ENCODE peak calls at places on chromosome 10, in six cellular contexts. One of them, this sample, is unnamed.

GRCh38 chr10:43196131-43196980 is 58.1 kb downstream of the CSGALNACT2 start:
- DNase-seq in GM12865: no peak
- DNase-seq in brain microvascular endothelial cell: no peak
- DNase-seq in HCT116: no peak
- DNase-seq in neural progenitor cell: no peak
- DNase-seq in fibroblast of mammary gland: no peak
- DNase-seq in this sample: no peak

GRCh38 chr10:102068216-102068615 is 3.1 kb downstream of the HPS6 start:
- DNase-seq in HCT116: no peak
- DNase-seq in neural progenitor cell: no peak
- DNase-seq in brain microvascular endothelial cell: no peak
- DNase-seq in fibroblast of mammary gland: peak; percentile 32
- DNase-seq in GM12865: no peak
- DNase-seq in this sample: no peak

GRCh38 chr10:103416436-103417147 is 20.2 kb downstream of the PDCD11 start:
- DNase-seq in brain microvascular endothelial cell: peak; percentile 60
- DNase-seq in fibroblast of mammary gland: peak; percentile 73
- DNase-seq in HCT116: peak; percentile 58
- DNase-seq in neural progenitor cell: peak; percentile 59
- DNase-seq in GM12865: peak; percentile 80
- DNase-seq in this sample: peak; percentile 43

GRCh38 chr10:127293640-127294039 is 97.2 kb upstream of the INSYN2A start:
- DNase-seq in brain microvascular endothelial cell: no peak
- DNase-seq in neural progenitor cell: no peak
- DNase-seq in GM12865: no peak
- DNase-seq in HCT116: no peak
- DNase-seq in fibroblast of mammary gland: no peak
- DNase-seq in this sample: no peak

GRCh38 chr10:63466168-63466935 is 575 bp upstream of the JMJD1C start:
- DNase-seq in GM12865: peak; percentile 57
- DNase-seq in neural progenitor cell: peak; percentile 79
- DNase-seq in fibroblast of mammary gland: peak; percentile 63
- DNase-seq in brain microvascular endothelial cell: peak; percentile 53
- DNase-seq in HCT116: peak; percentile 45
- DNase-seq in this sample: no peak

GRCh38 chr10:33006342-33006887 is 48.4 kb upstream of the ITGB1 start:
- DNase-seq in neural progenitor cell: no peak
- DNase-seq in HCT116: no peak
- DNase-seq in brain microvascular endothelial cell: no peak
- DNase-seq in GM12865: no peak
- DNase-seq in fibroblast of mammary gland: no peak
- DNase-seq in this sample: no peak

GRCh38 chr10:33196710-33197406 is 137.6 kb downstream of the NRP1 start:
- DNase-seq in fibroblast of mammary gland: no peak
- DNase-seq in HCT116: no peak
- DNase-seq in brain microvascular endothelial cell: no peak
- DNase-seq in neural progenitor cell: no peak
- DNase-seq in GM12865: no peak
- DNase-seq in this sample: no peak

GRCh38 chr10:110843031-110843430 is 28.7 kb upstream of the PDCD4 start:
- DNase-seq in GM12865: peak; percentile 98
- DNase-seq in HCT116: no peak
- DNase-seq in brain microvascular endothelial cell: no peak
- DNase-seq in neural progenitor cell: no peak
- DNase-seq in fibroblast of mammary gland: no peak
- DNase-seq in this sample: peak; percentile 95

GRCh38 chr10:92789826-92790225 is 58.5 kb upstream of the EXOC6 start:
- DNase-seq in GM12865: no peak
- DNase-seq in brain microvascular endothelial cell: no peak
- DNase-seq in fibroblast of mammary gland: no peak
- DNase-seq in neural progenitor cell: peak; percentile 65
- DNase-seq in HCT116: no peak
- DNase-seq in this sample: no peak

GRCh38 chr10:90800232-90800796 is 57.5 kb downstream of the HTR7 start:
- DNase-seq in brain microvascular endothelial cell: no peak
- DNase-seq in HCT116: no peak
- DNase-seq in GM12865: no peak
- DNase-seq in neural progenitor cell: no peak
- DNase-seq in fibroblast of mammary gland: no peak
- DNase-seq in this sample: no peak

DNA sequence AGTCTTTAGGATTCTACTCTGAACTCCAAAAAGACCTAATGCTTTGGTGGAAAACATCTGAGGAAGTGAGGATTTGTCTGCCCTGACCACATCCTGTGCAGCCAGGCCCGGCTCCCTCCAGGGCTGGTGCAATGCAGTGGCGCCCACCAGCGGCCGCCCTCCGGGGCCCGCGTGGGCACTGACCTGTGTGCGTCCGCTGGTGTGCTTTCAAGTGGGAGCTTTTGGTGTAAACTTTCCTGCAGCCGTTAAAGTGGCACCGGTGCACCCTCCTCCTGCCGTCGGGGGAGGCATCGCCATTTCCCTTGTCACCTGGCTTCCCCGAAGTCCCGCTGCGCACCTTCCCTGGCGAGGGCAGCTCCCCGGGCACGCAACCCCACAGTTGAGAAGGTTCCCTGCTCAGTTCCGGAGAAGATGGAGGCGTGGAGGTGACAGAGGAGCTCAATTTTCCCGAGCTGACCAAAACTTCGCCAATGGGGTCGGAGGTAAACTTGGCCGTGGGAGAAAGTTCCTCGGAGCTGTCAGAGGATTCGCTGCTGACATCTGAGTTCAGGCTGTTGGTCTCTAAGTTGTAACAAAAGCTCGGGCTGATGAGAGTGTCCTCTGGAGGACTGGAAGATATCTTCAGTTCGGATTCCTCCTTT is 3.4 kb downstream of the KLF6 start:
- DNase-seq in HCT116: no peak
- DNase-seq in GM12865: peak; percentile 70
- DNase-seq in neural progenitor cell: no peak
- DNase-seq in brain microvascular endothelial cell: peak; percentile 41
- DNase-seq in fibroblast of mammary gland: peak; percentile 52
- DNase-seq in this sample: no peak
- TF ChIP-seq CTCF in HCT116: no peak
- TF ChIP-seq CTCF in GM12865: peak; percentile 76
- TF ChIP-seq CTCF in neural progenitor cell: no peak
- TF ChIP-seq CTCF in brain microvascular endothelial cell: peak; percentile 72
- TF ChIP-seq CTCF in fibroblast of mammary gland: peak; percentile 35
- TF ChIP-seq CTCF in this sample: peak; percentile 88

GRCh38 chr10:117163061-117163953 is 25.2 kb upstream of the VAX1 start:
- DNase-seq in fibroblast of mammary gland: no peak
- DNase-seq in neural progenitor cell: peak; percentile 89
- DNase-seq in brain microvascular endothelial cell: no peak
- DNase-seq in GM12865: no peak
- DNase-seq in HCT116: no peak
- DNase-seq in this sample: no peak
- H3K4me3 ChIP-seq in fibroblast of mammary gland: no peak overlapping the region
- H3K4me3 ChIP-seq in neural progenitor cell: peak overlapping the region; percentile 60
- H3K4me3 ChIP-seq in brain microvascular endothelial cell: no peak overlapping the region
- H3K4me3 ChIP-seq in GM12865: no peak overlapping the region
- H3K4me3 ChIP-seq in HCT116: no peak overlapping the region
- H3K4me3 ChIP-seq in this sample: no peak overlapping the region

GRCh38 chr10:79386637-79387465 is 39.6 kb downstream of the PPIF start:
- DNase-seq in HCT116: no peak
- DNase-seq in GM12865: no peak
- DNase-seq in neural progenitor cell: no peak
- DNase-seq in fibroblast of mammary gland: peak; percentile 35
- DNase-seq in brain microvascular endothelial cell: no peak
- DNase-seq in this sample: no peak

GRCh38 chr10:79384773-79385391 is 37.6 kb downstream of the PPIF start:
- DNase-seq in fibroblast of mammary gland: no peak
- DNase-seq in GM12865: no peak
- DNase-seq in brain microvascular endothelial cell: no peak
- DNase-seq in neural progenitor cell: no peak
- DNase-seq in HCT116: no peak
- DNase-seq in this sample: no peak

GRCh38 chr10:79385392-79385795 is 38.1 kb downstream of the PPIF start:
- DNase-seq in neural progenitor cell: no peak
- DNase-seq in fibroblast of mammary gland: no peak
- DNase-seq in HCT116: no peak
- DNase-seq in brain microvascular endothelial cell: no peak
- DNase-seq in GM12865: no peak
- DNase-seq in this sample: no peak

GRCh38 chr10:79387466-79387973 is 40.3 kb downstream of the PPIF start:
- DNase-seq in fibroblast of mammary gland: no peak
- DNase-seq in neural progenitor cell: no peak
- DNase-seq in HCT116: no peak
- DNase-seq in GM12865: no peak
- DNase-seq in brain microvascular endothelial cell: no peak
- DNase-seq in this sample: no peak

GRCh38 chr10:79385804-79386531 is 38.7 kb downstream of the PPIF start:
- DNase-seq in brain microvascular endothelial cell: no peak
- DNase-seq in neural progenitor cell: peak; percentile 49
- DNase-seq in GM12865: no peak
- DNase-seq in fibroblast of mammary gland: no peak
- DNase-seq in HCT116: no peak
- DNase-seq in this sample: no peak
- TF ChIP-seq CTCF in brain microvascular endothelial cell: peak; percentile 21
- TF ChIP-seq CTCF in neural progenitor cell: peak; percentile 43
- TF ChIP-seq CTCF in GM12865: no peak
- TF ChIP-seq CTCF in fibroblast of mammary gland: no peak
- TF ChIP-seq CTCF in HCT116: no peak
- TF ChIP-seq CTCF in this sample: no peak

GRCh38 chr10:132788180-132788830 is 2.4 kb upstream of the NKX6-2 start:
- DNase-seq in HCT116: no peak
- DNase-seq in brain microvascular endothelial cell: no peak
- DNase-seq in fibroblast of mammary gland: peak; percentile 21
- DNase-seq in neural progenitor cell: peak; percentile 73
- DNase-seq in GM12865: no peak
- DNase-seq in this sample: no peak
- H3K4me3 ChIP-seq in HCT116: no peak overlapping the region
- H3K4me3 ChIP-seq in brain microvascular endothelial cell: no peak overlapping the region
- H3K4me3 ChIP-seq in fibroblast of mammary gland: no peak overlapping the region
- H3K4me3 ChIP-seq in neural progenitor cell: peak overlapping the region; percentile 32
- H3K4me3 ChIP-seq in GM12865: no peak overlapping the region
- H3K4me3 ChIP-seq in this sample: no peak overlapping the region

GRCh38 chr10:44651834-44652233 is 259.3 kb upstream of the TMEM72 start:
- DNase-seq in GM12865: no peak
- DNase-seq in neural progenitor cell: no peak
- DNase-seq in fibroblast of mammary gland: peak; percentile 83
- DNase-seq in brain microvascular endothelial cell: no peak
- DNase-seq in HCT116: no peak
- DNase-seq in this sample: no peak
- TF ChIP-seq CTCF in GM12865: no peak
- TF ChIP-seq CTCF in neural progenitor cell: no peak
- TF ChIP-seq CTCF in fibroblast of mammary gland: peak; percentile 25
- TF ChIP-seq CTCF in brain microvascular endothelial cell: no peak
- TF ChIP-seq CTCF in HCT116: no peak
- TF ChIP-seq CTCF in this sample: no peak

GRCh38 chr10:70889291-70889690 is 926 bp upstream of the PCBD1 start:
- DNase-seq in brain microvascular endothelial cell: no peak
- DNase-seq in neural progenitor cell: no peak
- DNase-seq in GM12865: no peak
- DNase-seq in HCT116: no peak
- DNase-seq in fibroblast of mammary gland: no peak
- DNase-seq in this sample: no peak
- H3K4me3 ChIP-seq in brain microvascular endothelial cell: no peak overlapping the region
- H3K4me3 ChIP-seq in neural progenitor cell: peak overlapping the region; percentile 58
- H3K4me3 ChIP-seq in GM12865: no peak overlapping the region
- H3K4me3 ChIP-seq in HCT116: peak overlapping the region; percentile 78
- H3K4me3 ChIP-seq in fibroblast of mammary gland: no peak overlapping the region
- H3K4me3 ChIP-seq in this sample: no peak overlapping the region

GRCh38 chr10:12179616-12180015 is 16.1 kb downstream of the NUDT5 start:
- DNase-seq in GM12865: no peak
- DNase-seq in fibroblast of mammary gland: no peak
- DNase-seq in neural progenitor cell: no peak
- DNase-seq in HCT116: no peak
- DNase-seq in brain microvascular endothelial cell: no peak
- DNase-seq in this sample: no peak
- TF ChIP-seq CTCF in GM12865: no peak
- TF ChIP-seq CTCF in fibroblast of mammary gland: no peak
- TF ChIP-seq CTCF in neural progenitor cell: no peak
- TF ChIP-seq CTCF in HCT116: no peak
- TF ChIP-seq CTCF in brain microvascular endothelial cell: no peak
- TF ChIP-seq CTCF in this sample: no peak

GRCh38 chr10:75291800-75292199 is 56.0 kb upstream of the COMTD1 start:
- DNase-seq in HCT116: no peak
- DNase-seq in GM12865: no peak
- DNase-seq in brain microvascular endothelial cell: no peak
- DNase-seq in fibroblast of mammary gland: no peak
- DNase-seq in neural progenitor cell: no peak
- DNase-seq in this sample: no peak

GRCh38 chr10:75288140-75288711 is 52.5 kb upstream of the COMTD1 start:
- DNase-seq in HCT116: no peak
- DNase-seq in neural progenitor cell: no peak
- DNase-seq in fibroblast of mammary gland: no peak
- DNase-seq in GM12865: no peak
- DNase-seq in brain microvascular endothelial cell: no peak
- DNase-seq in this sample: no peak

GRCh38 chr10:75284097-75284485 is 48.3 kb upstream of the COMTD1 start:
- DNase-seq in brain microvascular endothelial cell: no peak
- DNase-seq in neural progenitor cell: no peak
- DNase-seq in fibroblast of mammary gland: no peak
- DNase-seq in HCT116: no peak
- DNase-seq in GM12865: no peak
- DNase-seq in this sample: no peak

GRCh38 chr10:75286901-75287300 is 51.1 kb upstream of the COMTD1 start:
- DNase-seq in fibroblast of mammary gland: no peak
- DNase-seq in GM12865: no peak
- DNase-seq in HCT116: no peak
- DNase-seq in brain microvascular endothelial cell: no peak
- DNase-seq in neural progenitor cell: no peak
- DNase-seq in this sample: no peak

DNA sequence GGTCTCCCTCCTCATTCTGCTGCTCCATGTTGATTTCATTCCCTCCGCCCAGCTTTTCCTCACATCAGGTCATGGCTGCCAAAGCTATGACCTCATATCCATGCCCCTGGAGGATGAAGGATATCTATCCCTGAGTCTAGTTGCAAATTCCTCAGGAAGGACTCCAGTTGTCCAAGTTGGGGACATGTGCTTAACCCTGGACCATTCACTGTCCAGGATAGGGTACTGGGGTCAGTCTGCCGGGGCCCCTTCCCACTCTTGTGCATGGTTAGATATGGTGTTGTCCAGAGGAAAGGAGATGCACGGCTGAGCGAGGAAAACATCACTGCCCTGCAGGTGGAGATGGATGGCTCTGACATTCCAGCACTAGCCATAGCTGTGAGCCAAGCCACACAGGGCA is 51.9 kb upstream of the COMTD1 start:
- DNase-seq in HCT116: no peak
- DNase-seq in GM12865: no peak
- DNase-seq in fibroblast of mammary gland: no peak
- DNase-seq in brain microvascular endothelial cell: no peak
- DNase-seq in neural progenitor cell: no peak
- DNase-seq in this sample: no peak
- H3K4me3 ChIP-seq in HCT116: no peak overlapping the region
- H3K4me3 ChIP-seq in GM12865: no peak overlapping the region
- H3K4me3 ChIP-seq in fibroblast of mammary gland: no peak overlapping the region
- H3K4me3 ChIP-seq in brain microvascular endothelial cell: no peak overlapping the region
- H3K4me3 ChIP-seq in neural progenitor cell: no peak overlapping the region
- H3K4me3 ChIP-seq in this sample: no peak overlapping the region

GRCh38 chr10:59865101-59865500 is 41.3 kb downstream of the CCDC6 start:
- DNase-seq in GM12865: peak; percentile 61
- DNase-seq in brain microvascular endothelial cell: no peak
- DNase-seq in HCT116: peak; percentile 40
- DNase-seq in neural progenitor cell: peak; percentile 33
- DNase-seq in fibroblast of mammary gland: peak; percentile 43
- DNase-seq in this sample: no peak
- TF ChIP-seq CTCF in GM12865: peak; percentile 59
- TF ChIP-seq CTCF in brain microvascular endothelial cell: peak; percentile 38
- TF ChIP-seq CTCF in HCT116: peak; percentile 39
- TF ChIP-seq CTCF in neural progenitor cell: peak; percentile 43
- TF ChIP-seq CTCF in fibroblast of mammary gland: peak; percentile 16
- TF ChIP-seq CTCF in this sample: peak; percentile 54